ENCODE peak calls at places on chromosomes 11 and 22, in nine cellular contexts. E is mammary epithelial cell; Y is stimulated activated CD8-positive, alpha-beta memory T cell treated with anti-CD3 and anti-CD28 coated beads, Interleukin-15, amount 100 ng/mL, for 4 hours; M is heart right ventricle; Q is GM20000; A is activated naive CD4-positive, alpha-beta T cell treated with Interleukin-2 at 50 U/mL for 16 hours; L is EL; G is CD8-positive, alpha-beta T cell; W is epithelial cell of esophagus. V is an unnamed sample.

GRCh38 chr22:37496651-37497599 is 10.7 kb upstream of the MFNG start:
- DNase-seq in E (peak), Y (no peak), M (no peak), Q (no peak), A (no peak), L (peak), G (no peak), W (peak), V (peak)

GRCh38 chr22:38750104-38750503 is 5.7 kb downstream of the SUN2 start:
- DNase-seq in E (no peak), Y (no peak), M (no peak), Q (no peak), A (no peak), L (no peak), G (no peak), W (no peak), V (no peak)

GRCh38 chr11:27228232-27228631 is 134.8 kb downstream of the CCDC34 start:
- DNase-seq in E (peak), Y (no peak), M (no peak), Q (no peak), A (no peak), L (no peak), G (no peak), W (peak), V (peak)

GRCh38 chr22:47406180-47406723 is 643.8 kb downstream of the TBC1D22A start:
- DNase-seq in E (no peak), Y (no peak), M (no peak), Q (no peak), A (no peak), L (no peak), G (no peak), W (no peak), V (no peak)

GRCh38 chr11:65279713-65280459 is 18.1 kb downstream of the POLA2 start:
- DNase-seq in E (peak), Y (peak), M (peak), Q (peak), A (peak), L (peak), G (no peak), W (peak), V (peak)

GRCh38 chr11:70530010-70530409 is 131.7 kb downstream of the CTTN start:
- DNase-seq in E (no peak), Y (no peak), M (no peak), Q (no peak), A (no peak), L (no peak), G (no peak), W (no peak), V (no peak)

GRCh38 chr11:64916040-64916847 is 765 bp downstream of the ATG2A start:
- DNase-seq in E (peak), Y (no peak), M (peak), Q (peak), A (peak), L (peak), G (peak), W (peak), V (peak)

GRCh38 chr22:21087119-21087518 is 41.4 kb downstream of the LRRC74B start:
- DNase-seq in E (no peak), Y (no peak), M (no peak), Q (no peak), A (no peak), L (no peak), G (no peak), W (no peak), V (no peak)

GRCh38 chr11:83265331-83265730 is 20.8 kb downstream of the CCDC90B start:
- DNase-seq in E (no peak), Y (no peak), M (no peak), Q (no peak), A (no peak), L (peak), G (no peak), W (no peak), V (no peak)

GRCh38 chr22:49999063-49999900 is 13.3 kb downstream of the IL17REL start:
- DNase-seq in E (no peak), Y (no peak), M (no peak), Q (peak), A (no peak), L (no peak), G (no peak), W (peak), V (no peak)

GRCh38 chr11:17764446-17765218 is 30.1 kb downstream of the KCNC1 start:
- DNase-seq in E (no peak), Y (no peak), M (no peak), Q (no peak), A (no peak), L (no peak), G (no peak), W (no peak), V (no peak)

GRCh38 chr22:50314455-50315288 is 7.2 kb upstream of the PLXNB2 start:
- DNase-seq in E (no peak), Y (peak), M (no peak), Q (peak), A (peak), L (no peak), G (peak), W (no peak), V (no peak)

GRCh38 chr11:65132988-65133700 is 1.2 kb downstream of the SYVN1 start:
- DNase-seq in E (peak), Y (no peak), M (peak), Q (peak), A (peak), L (peak), G (no peak), W (peak), V (peak)

GRCh38 chr22:49322861-49323622 is 504.6 kb downstream of the BRD1 start:
- DNase-seq in E (no peak), Y (no peak), M (no peak), Q (no peak), A (no peak), L (no peak), G (no peak), W (no peak), V (no peak)

GRCh38 chr11:65438257-65439151 is 15.9 kb downstream of the NEAT1 start:
- DNase-seq in E (no peak), Y (no peak), M (no peak), Q (no peak), A (no peak), L (peak), G (no peak), W (no peak), V (peak)

GRCh38 chr22:36871669-36872081 is 10.9 kb downstream of the NCF4 start:
- DNase-seq in E (peak), Y (no peak), M (no peak), Q (no peak), A (no peak), L (peak), G (no peak), W (peak), V (peak)

GRCh38 chr22:30890689-30891442 is 77.7 kb downstream of the MORC2 start:
- DNase-seq in E (peak), Y (no peak), M (peak), Q (peak), A (peak), L (peak), G (no peak), W (peak), V (peak)

GRCh38 chr11:109320595-109320994 is 101.4 kb upstream of the C11orf87 start:
- DNase-seq in E (peak), Y (no peak), M (no peak), Q (no peak), A (no peak), L (peak), G (no peak), W (peak), V (peak)

GRCh38 chr11:10770626-10771254 is 19.7 kb downstream of the CTR9 start:
- DNase-seq in E (peak), Y (no peak), M (peak), Q (no peak), A (peak), L (peak), G (no peak), W (peak), V (peak)

GRCh38 chr22:35549338-35549737 is 8.7 kb downstream of the RASD2 start:
- DNase-seq in E (no peak), Y (no peak), M (peak), Q (no peak), A (no peak), L (no peak), G (no peak), W (no peak), V (no peak)

GRCh38 chr11:84890706-84891105 is 736.4 kb downstream of the DLG2 start:
- DNase-seq in E (no peak), Y (no peak), M (no peak), Q (no peak), A (no peak), L (peak), G (no peak), W (no peak), V (no peak)

GRCh38 chr11:113114452-113115027 is 153.3 kb downstream of the NCAM1 start:
- DNase-seq in E (peak), Y (no peak), M (peak), Q (no peak), A (no peak), L (peak), G (no peak), W (peak), V (peak)

V was measured in bronchial epithelial cell.